ENCODE peak calls at places on chromosomes 3 and 15, in nine cellular contexts. One of them, this sample, is unnamed.
A peak's percentile ranks its signal among the peaks of the same experiment; 100 is the strongest.

GRCh38 chr3:194556086-194557056 is 69.6 kb upstream of the ATP13A3 start:
- DNase-seq in endodermal cell: no peak
- DNase-seq in lower lobe of right lung: no peak
- DNase-seq in AG04450: no peak
- DNase-seq in hepatocyte: no peak
- DNase-seq in GM13977: no peak
- DNase-seq in neural crest cell: no peak
- DNase-seq in sigmoid colon: no peak
- DNase-seq in AG09319: no peak
- DNase-seq in this sample: no peak

GRCh38 chr3:148723591-148723990 is 25.9 kb downstream of the AGTR1 start:
- DNase-seq in endodermal cell: no peak
- DNase-seq in lower lobe of right lung: no peak
- DNase-seq in AG04450: peak; percentile 21
- DNase-seq in hepatocyte: no peak
- DNase-seq in GM13977: no peak
- DNase-seq in neural crest cell: no peak
- DNase-seq in sigmoid colon: no peak
- DNase-seq in AG09319: no peak
- DNase-seq in this sample: no peak

GRCh38 chr15:91465086-91465485 is 365.0 kb downstream of the SV2B start:
- DNase-seq in endodermal cell: no peak
- DNase-seq in lower lobe of right lung: no peak
- DNase-seq in AG04450: no peak
- DNase-seq in hepatocyte: no peak
- DNase-seq in GM13977: no peak
- DNase-seq in neural crest cell: no peak
- DNase-seq in sigmoid colon: no peak
- DNase-seq in AG09319: no peak
- DNase-seq in this sample: no peak

GRCh38 chr3:155416500-155417118 is 123.1 kb upstream of the STRIT1 start:
- DNase-seq in endodermal cell: no peak
- DNase-seq in lower lobe of right lung: no peak
- DNase-seq in AG04450: no peak
- DNase-seq in hepatocyte: no peak
- DNase-seq in GM13977: no peak
- DNase-seq in neural crest cell: no peak
- DNase-seq in sigmoid colon: no peak
- DNase-seq in AG09319: no peak
- DNase-seq in this sample: no peak

GRCh38 chr3:151795276-151795675 is 18.6 kb upstream of the AADAC start:
- DNase-seq in endodermal cell: no peak
- DNase-seq in lower lobe of right lung: no peak
- DNase-seq in AG04450: peak; percentile 36
- DNase-seq in hepatocyte: no peak
- DNase-seq in GM13977: no peak
- DNase-seq in neural crest cell: no peak
- DNase-seq in sigmoid colon: no peak
- DNase-seq in AG09319: peak; percentile 29
- DNase-seq in this sample: no peak

GRCh38 chr3:143119974-143120715 is 574 bp downstream of the CHST2 start:
- DNase-seq in endodermal cell: peak; percentile 78
- DNase-seq in lower lobe of right lung: peak; percentile 51
- DNase-seq in AG04450: no peak
- DNase-seq in hepatocyte: peak; percentile 34
- DNase-seq in GM13977: peak; percentile 63
- DNase-seq in neural crest cell: peak; percentile 45
- DNase-seq in sigmoid colon: no peak
- DNase-seq in AG09319: no peak
- DNase-seq in this sample: peak; percentile 36

GRCh38 chr3:14452676-14453367 is 50.4 kb downstream of the SLC6A6 start:
- DNase-seq in endodermal cell: no peak
- DNase-seq in lower lobe of right lung: peak; percentile 76
- DNase-seq in AG04450: peak; percentile 96
- DNase-seq in hepatocyte: peak; percentile 81
- DNase-seq in GM13977: no peak
- DNase-seq in neural crest cell: no peak
- DNase-seq in sigmoid colon: peak; percentile 98
- DNase-seq in AG09319: peak; percentile 97
- DNase-seq in this sample: peak; percentile 81

GRCh38 chr3:67723863-67724262 is 69.5 kb upstream of the SUCLG2 start:
- DNase-seq in endodermal cell: no peak
- DNase-seq in lower lobe of right lung: no peak
- DNase-seq in AG04450: no peak
- DNase-seq in hepatocyte: no peak
- DNase-seq in GM13977: no peak
- DNase-seq in neural crest cell: no peak
- DNase-seq in sigmoid colon: no peak
- DNase-seq in AG09319: no peak
- DNase-seq in this sample: no peak

GRCh38 chr3:181230258-181230657 is 240.7 kb upstream of the DNAJC19 start:
- DNase-seq in endodermal cell: peak; percentile 79
- DNase-seq in lower lobe of right lung: no peak
- DNase-seq in AG04450: no peak
- DNase-seq in hepatocyte: no peak
- DNase-seq in GM13977: no peak
- DNase-seq in neural crest cell: no peak
- DNase-seq in sigmoid colon: no peak
- DNase-seq in AG09319: no peak
- DNase-seq in this sample: no peak

GRCh38 chr3:134652409-134652831 is 1.6 kb upstream of the KY start:
- DNase-seq in endodermal cell: no peak
- DNase-seq in lower lobe of right lung: no peak
- DNase-seq in AG04450: no peak
- DNase-seq in hepatocyte: no peak
- DNase-seq in GM13977: no peak
- DNase-seq in neural crest cell: no peak
- DNase-seq in sigmoid colon: no peak
- DNase-seq in AG09319: no peak
- DNase-seq in this sample: no peak

GRCh38 chr3:73433681-73434080 is 191.1 kb downstream of the PDZRN3 start:
- DNase-seq in endodermal cell: no peak
- DNase-seq in lower lobe of right lung: no peak
- DNase-seq in AG04450: no peak
- DNase-seq in hepatocyte: no peak
- DNase-seq in GM13977: no peak
- DNase-seq in neural crest cell: no peak
- DNase-seq in sigmoid colon: no peak
- DNase-seq in AG09319: no peak
- DNase-seq in this sample: no peak

GRCh38 chr15:96334017-96334704 is 3.7 kb downstream of the NR2F2 start:
- DNase-seq in endodermal cell: peak; percentile 64
- DNase-seq in lower lobe of right lung: peak; percentile 36
- DNase-seq in AG04450: no peak
- DNase-seq in hepatocyte: no peak
- DNase-seq in GM13977: no peak
- DNase-seq in neural crest cell: no peak
- DNase-seq in sigmoid colon: no peak
- DNase-seq in AG09319: no peak
- DNase-seq in this sample: no peak
- TF ChIP-seq CTCF in endodermal cell: no peak
- TF ChIP-seq CTCF in lower lobe of right lung: no peak
- TF ChIP-seq CTCF in AG04450: no peak
- TF ChIP-seq CTCF in hepatocyte: no peak
- TF ChIP-seq CTCF in GM13977: no peak
- TF ChIP-seq CTCF in neural crest cell: no peak
- TF ChIP-seq CTCF in sigmoid colon: no peak
- TF ChIP-seq CTCF in AG09319: no peak
- TF ChIP-seq CTCF in this sample: no peak

DNA sequence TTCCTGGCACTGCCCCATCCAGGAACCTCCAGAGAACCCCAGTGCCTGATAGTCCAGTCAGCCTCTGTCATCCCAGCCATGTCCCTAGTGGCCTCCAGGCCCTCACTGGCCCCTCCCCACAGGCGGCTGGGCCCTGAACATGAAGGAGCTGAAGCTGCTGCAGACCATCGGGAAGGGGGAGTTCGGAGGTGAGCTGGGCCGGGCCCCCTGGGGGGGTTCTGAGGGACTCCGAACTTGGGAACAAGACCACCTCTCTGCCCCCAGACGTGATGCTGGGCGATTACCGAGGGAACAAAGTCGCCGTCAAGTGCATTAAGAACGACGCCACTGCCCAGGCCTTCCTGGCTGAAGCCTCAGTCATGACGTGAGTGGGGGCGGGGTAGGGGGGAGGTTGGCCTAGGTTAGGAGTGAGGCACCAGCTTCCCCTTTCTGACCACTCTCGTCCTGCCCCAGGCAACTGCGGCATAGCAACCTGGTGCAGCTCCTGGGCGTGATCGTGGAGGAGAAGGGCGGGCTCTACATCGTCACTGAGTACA is 12.0 kb upstream of the LMAN1L start:
- DNase-seq in endodermal cell: no peak
- DNase-seq in lower lobe of right lung: peak; percentile 64
- DNase-seq in AG04450: no peak
- DNase-seq in hepatocyte: no peak
- DNase-seq in GM13977: no peak
- DNase-seq in neural crest cell: no peak
- DNase-seq in sigmoid colon: no peak
- DNase-seq in AG09319: no peak
- DNase-seq in this sample: no peak
- TF ChIP-seq CTCF in endodermal cell: no peak
- TF ChIP-seq CTCF in lower lobe of right lung: no peak
- TF ChIP-seq CTCF in AG04450: no peak
- TF ChIP-seq CTCF in hepatocyte: no peak
- TF ChIP-seq CTCF in GM13977: no peak
- TF ChIP-seq CTCF in neural crest cell: no peak
- TF ChIP-seq CTCF in sigmoid colon: no peak
- TF ChIP-seq CTCF in AG09319: no peak
- TF ChIP-seq CTCF in this sample: no peak

GRCh38 chr15:80972276-80972675 is 17.3 kb downstream of the MESD start:
- DNase-seq in endodermal cell: no peak
- DNase-seq in lower lobe of right lung: no peak
- DNase-seq in AG04450: no peak
- DNase-seq in hepatocyte: no peak
- DNase-seq in GM13977: no peak
- DNase-seq in neural crest cell: no peak
- DNase-seq in sigmoid colon: no peak
- DNase-seq in AG09319: no peak
- DNase-seq in this sample: no peak
- TF ChIP-seq CTCF in endodermal cell: no peak
- TF ChIP-seq CTCF in lower lobe of right lung: no peak
- TF ChIP-seq CTCF in AG04450: no peak
- TF ChIP-seq CTCF in hepatocyte: no peak
- TF ChIP-seq CTCF in GM13977: no peak
- TF ChIP-seq CTCF in neural crest cell: no peak
- TF ChIP-seq CTCF in sigmoid colon: no peak
- TF ChIP-seq CTCF in AG09319: no peak
- TF ChIP-seq CTCF in this sample: no peak

DNA sequence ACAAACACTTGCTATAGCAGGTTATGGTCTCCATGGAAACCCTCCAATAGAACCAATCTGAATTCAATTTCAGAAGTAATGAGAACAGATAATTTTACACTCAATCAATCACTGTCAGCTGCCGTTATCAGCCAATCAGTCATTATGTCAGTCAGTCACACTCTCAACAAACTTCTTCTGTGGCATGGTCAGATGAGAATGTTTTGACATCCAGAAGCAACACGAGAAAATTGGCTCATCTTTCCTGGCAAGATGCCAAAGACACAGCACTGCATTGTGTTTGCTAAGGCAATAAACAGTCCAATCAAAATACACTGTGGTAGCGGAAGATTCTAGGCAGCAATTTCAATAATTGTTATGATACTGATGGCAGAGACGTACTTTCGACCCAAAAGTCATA is 190.7 kb downstream of the RORA start:
- DNase-seq in endodermal cell: no peak
- DNase-seq in lower lobe of right lung: no peak
- DNase-seq in AG04450: no peak
- DNase-seq in hepatocyte: peak; percentile 15
- DNase-seq in GM13977: no peak
- DNase-seq in neural crest cell: no peak
- DNase-seq in sigmoid colon: no peak
- DNase-seq in AG09319: no peak
- DNase-seq in this sample: no peak
- TF ChIP-seq CTCF in endodermal cell: no peak
- TF ChIP-seq CTCF in lower lobe of right lung: no peak
- TF ChIP-seq CTCF in AG04450: no peak
- TF ChIP-seq CTCF in hepatocyte: no peak
- TF ChIP-seq CTCF in GM13977: no peak
- TF ChIP-seq CTCF in neural crest cell: no peak
- TF ChIP-seq CTCF in sigmoid colon: no peak
- TF ChIP-seq CTCF in AG09319: no peak
- TF ChIP-seq CTCF in this sample: no peak

DNA sequence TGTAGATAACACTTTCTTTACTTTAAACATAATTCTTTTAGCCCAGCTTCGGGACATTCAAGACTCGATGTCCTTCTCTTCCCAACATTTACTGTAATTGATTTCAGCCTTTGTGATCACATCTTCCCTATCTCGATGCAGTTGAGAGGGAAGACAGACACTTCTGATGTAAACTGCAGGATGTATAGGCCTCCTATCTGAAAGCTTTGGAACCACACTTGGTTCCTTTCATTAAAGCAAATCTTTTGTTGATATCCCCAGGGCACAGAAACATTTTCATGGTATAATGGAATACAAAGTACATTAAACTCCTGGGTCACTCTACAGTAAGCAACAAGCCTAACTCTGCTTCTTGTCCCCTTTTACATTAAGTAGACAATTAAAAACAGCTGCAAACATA is 6.4 kb downstream of the GRM7 start:
- DNase-seq in endodermal cell: no peak
- DNase-seq in lower lobe of right lung: no peak
- DNase-seq in AG04450: no peak
- DNase-seq in hepatocyte: no peak
- DNase-seq in GM13977: no peak
- DNase-seq in neural crest cell: no peak
- DNase-seq in sigmoid colon: no peak
- DNase-seq in AG09319: no peak
- DNase-seq in this sample: no peak
- TF ChIP-seq CTCF in endodermal cell: peak; percentile 51
- TF ChIP-seq CTCF in lower lobe of right lung: no peak
- TF ChIP-seq CTCF in AG04450: no peak
- TF ChIP-seq CTCF in hepatocyte: no peak
- TF ChIP-seq CTCF in GM13977: no peak
- TF ChIP-seq CTCF in neural crest cell: peak; percentile 25
- TF ChIP-seq CTCF in sigmoid colon: no peak
- TF ChIP-seq CTCF in AG09319: no peak
- TF ChIP-seq CTCF in this sample: no peak

This sample was measured in Calu3.